ENCODE peak calls at places on chromosomes 7 and 10, in five cellular contexts. Z is brain microvascular endothelial cell, O is NCI-H2171 treated with DMSO at 0.1 percent for 48 hours, K is NAMALWA, I is H9. N is an unnamed sample.
A peak's percentile ranks its signal among the peaks of the same experiment; 100 is the strongest.

GRCh38 chr10:32795598-32796183 is 162.3 kb downstream of the ITGB1 start:
- DNase-seq in O (peak; percentile 8), Z (no peak), K (peak; percentile 50), I (no peak), N (peak; percentile 18)

GRCh38 chr10:13425397-13425796 is 77.3 kb upstream of the SEPHS1 start:
- DNase-seq in O (no peak), Z (no peak), I (no peak), K (no peak), N (no peak)

GRCh38 chr10:44809652-44810051 is 101.5 kb upstream of the TMEM72 start:
- DNase-seq in I (peak; percentile 88), Z (no peak), O (no peak), K (no peak), N (peak; percentile 46)

GRCh38 chr7:111405621-111406020 is 156.7 kb downstream of the IMMP2L start:
- DNase-seq in I (no peak), O (no peak), Z (no peak), K (no peak), N (no peak)

GRCh38 chr10:69839696-69840345 is 38.1 kb downstream of the COL13A1 start:
- DNase-seq in Z (peak; percentile 46), I (no peak), K (no peak), O (no peak), N (peak; percentile 52)

GRCh38 chr10:5040781-5041470 is 37.3 kb upstream of the AKR1C2 start:
- DNase-seq in Z (peak; percentile 51), K (no peak), I (no peak), O (no peak), N (no peak)

GRCh38 chr7:44283381-44284211 is 41.8 kb downstream of the CAMK2B start:
- DNase-seq in K (no peak), O (no peak), I (peak; percentile 14), Z (no peak), N (no peak)

GRCh38 chr10:124685251-124685650 is 58.9 kb downstream of the FAM53B start:
- DNase-seq in O (no peak), I (no peak), K (peak; percentile 17), Z (no peak), N (no peak)

GRCh38 chr10:34139559-34139958 is 675.5 kb downstream of the PARD3 start:
- DNase-seq in I (no peak), Z (peak; percentile 64), O (no peak), K (no peak), N (peak; percentile 11)

GRCh38 chr7:124032369-124033092 is at the start of gene TMEM229A:
- DNase-seq in O (peak; percentile 33), I (peak; percentile 81), Z (peak; percentile 30), K (no peak), N (no peak)

GRCh38 chr10:76939862-76940495 is 697.6 kb downstream of the KCNMA1 start:
- DNase-seq in Z (no peak), K (no peak), O (no peak), I (no peak), N (no peak)

GRCh38 chr10:16894834-16895233 is 77.6 kb upstream of the RSU1 start:
- DNase-seq in Z (no peak), O (no peak), K (no peak), I (no peak), N (no peak)

GRCh38 chr7:106018566-106019338 is 55.7 kb downstream of the CDHR3 start:
- DNase-seq in Z (no peak), O (no peak), K (no peak), I (no peak), N (no peak)

GRCh38 chr7:144738708-144739314 is 97.0 kb downstream of the TPK1 start:
- DNase-seq in Z (peak; percentile 12), I (no peak), K (peak; percentile 63), O (peak; percentile 39), N (peak; percentile 14)

GRCh38 chr10:18085855-18086254 is 54.4 kb upstream of the CACNB2 start:
- DNase-seq in K (no peak), O (no peak), I (no peak), Z (no peak), N (no peak)

GRCh38 chr7:44279286-44279685 is 46.1 kb downstream of the CAMK2B start:
- DNase-seq in I (no peak), O (no peak), Z (no peak), K (no peak), N (no peak)

GRCh38 chr7:102973096-102973802 is 60.4 kb downstream of the LRRC17 start:
- DNase-seq in Z (peak; percentile 71), I (no peak), O (no peak), K (no peak), N (no peak)

GRCh38 chr7:36686499-36686898 is 37.8 kb downstream of the AOAH start:
- DNase-seq in Z (peak; percentile 32), O (no peak), K (no peak), I (no peak), N (no peak)

GRCh38 chr7:32215697-32216096 is 145.5 kb upstream of the PDE1C start:
- DNase-seq in K (no peak), O (no peak), Z (no peak), I (no peak), N (no peak)

GRCh38 chr10:48923763-48924162 is 15.9 kb downstream of the LRRC18 start:
- DNase-seq in O (no peak), Z (no peak), K (no peak), I (no peak), N (no peak)

GRCh38 chr7:36312064-36312914 is 77.4 kb upstream of the ANLN start:
- DNase-seq in K (no peak), Z (no peak), O (peak; percentile 96), I (peak; percentile 79), N (no peak)

GRCh38 chr7:4610768-4611467 is 71.2 kb upstream of the FOXK1 start:
- DNase-seq in Z (peak; percentile 69), I (peak; percentile 41), O (peak; percentile 69), K (peak; percentile 84), N (peak; percentile 52)

GRCh38 chr10:95133016-95133752 is 60.9 kb upstream of the ACSM6 start:
- DNase-seq in Z (peak; percentile 76), K (peak; percentile 91), I (peak; percentile 84), O (peak; percentile 65), N (peak; percentile 66)

GRCh38 chr7:152312316-152312715 is 123.5 kb downstream of the KMT2C start:
- DNase-seq in Z (peak; percentile 26), I (no peak), K (no peak), O (peak; percentile 47), N (no peak)

GRCh38 chr7:106050002-106050742 is 61.9 kb downstream of the SYPL1 start:
- DNase-seq in Z (peak; percentile 6), I (peak; percentile 58), O (no peak), K (no peak), N (peak; percentile 66)

GRCh38 chr10:51129946-51130554 is 55.8 kb downstream of the PRKG1 start:
- DNase-seq in Z (no peak), O (no peak), I (no peak), K (no peak), N (no peak)

GRCh38 chr7:39417642-39418041 is 148.6 kb upstream of the YAE1 start:
- DNase-seq in Z (no peak), I (no peak), O (no peak), K (peak; percentile 14), N (no peak)

GRCh38 chr7:155878674-155879073 is 66.4 kb upstream of the SHH start:
- DNase-seq in O (no peak), K (no peak), Z (no peak), I (peak; percentile 4), N (no peak)